ENCODE peak calls at places on chromosome X, in six cellular contexts. C is GM23338, S is K562, E is HepG2, J is GM12878, N is HCT116. I is an unnamed sample. For H4K20me1, the result is how much of the 10 kb centered on the place peaks cover.

GRCh38 chrX:93932471-93933220 is 258.6 kb downstream of the FAM133A start:
- DNase-seq in C (no peak), E (no peak), J (no peak), S (no peak), N (no peak), I (no peak)

GRCh38 chrX:55342533-55343501 is 78.1 kb upstream of the PAGE3 start:
- DNase-seq in J (peak), N (no peak), S (peak), E (peak), C (peak), I (peak)

GRCh38 chrX:101417981-101418841 is 10.2 kb downstream of the HNRNPH2 start:
- DNase-seq in S (no peak), E (no peak), J (no peak), C (peak), N (no peak), I (peak)

GRCh38 chrX:154596290-154596929 is 11.5 kb downstream of the CTAG1A start:
- DNase-seq in S (no peak), E (no peak), J (no peak), N (no peak), C (peak), I (no peak)

GRCh38 chrX:1462596-1463251 is 10.0 kb upstream of the ASMTL start:
- DNase-seq in S (no peak), C (no peak), E (no peak), N (no peak), J (no peak), I (no peak)

GRCh38 chrX:118726887-118727685 is at the start of gene IL13RA1:
- DNase-seq in J (no peak), C (peak), S (peak), E (peak), N (peak), I (peak)

GRCh38 chrX:444305-444704 is 57.6 kb upstream of the PPP2R3B start:
- DNase-seq in S (no peak), C (no peak), E (no peak), N (no peak), J (no peak), I (no peak)

GRCh38 chrX:19156223-19156622 is 34.0 kb upstream of the ADGRG2 start:
- DNase-seq in C (peak), S (no peak), E (no peak), J (no peak), N (no peak), I (no peak)

GRCh38 chrX:109372716-109373115 is 109.2 kb downstream of the GUCY2F start:
- DNase-seq in S (no peak), J (no peak), N (no peak), C (no peak), E (no peak), I (no peak)

GRCh38 chrX:83008415-83008814 is 499.7 kb upstream of the POU3F4 start:
- DNase-seq in C (peak), S (peak), N (no peak), J (no peak), E (no peak), I (no peak)

GRCh38 chrX:41085883-41086626 is 810 bp downstream of the USP9X start:
- DNase-seq in S (peak), C (peak), E (peak), N (no peak), J (no peak), I (peak)

GRCh38 chrX:137479394-137479793 is 86.5 kb upstream of the ZIC3 start:
- DNase-seq in C (no peak), J (no peak), E (no peak), N (no peak), S (no peak), I (peak)

DNA sequence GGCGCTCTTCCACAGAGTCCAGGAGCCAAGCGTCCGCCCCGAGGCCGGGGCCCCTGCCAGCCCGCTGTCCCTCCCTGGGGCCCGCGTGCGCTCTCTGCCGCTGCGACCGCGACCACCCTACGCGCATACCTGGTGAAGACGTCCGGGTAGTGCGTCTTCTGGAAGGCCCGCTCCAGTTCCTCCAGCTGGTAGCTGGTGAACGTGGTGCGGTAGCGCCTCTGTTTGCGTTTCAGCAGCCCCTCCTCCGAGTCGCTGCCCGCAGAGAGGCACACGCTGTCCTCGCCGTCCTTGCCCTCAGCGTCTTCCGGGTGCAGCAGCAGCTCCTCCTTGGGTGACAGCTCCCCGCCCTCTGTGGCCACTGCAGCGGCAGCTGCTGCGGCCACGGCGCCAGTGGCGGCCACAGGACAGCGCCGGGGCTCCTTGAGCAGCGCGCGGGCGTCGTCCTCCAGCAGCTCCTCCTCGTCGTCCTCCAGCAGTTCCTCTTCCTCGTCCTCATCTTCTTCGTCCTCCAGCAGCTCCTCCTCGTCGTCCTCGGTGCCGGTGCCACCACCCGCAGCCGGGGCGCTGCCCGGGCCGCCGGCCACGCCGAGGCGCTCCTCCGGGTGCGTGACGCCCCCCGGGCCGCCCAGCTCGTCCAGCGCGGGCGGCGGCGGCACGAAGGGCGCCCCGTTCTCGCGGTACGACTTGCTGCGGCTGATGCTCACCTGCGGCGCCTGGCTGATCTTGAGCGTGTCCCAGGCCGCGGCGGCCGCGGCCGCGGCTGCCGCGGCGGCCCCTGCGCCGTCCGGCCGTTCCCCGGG is 2.8 kb downstream of the ARX start:
- DNase-seq in S (peak), N (no peak), E (no peak), J (no peak), C (no peak), I (peak)
- TF ChIP-seq REST in S (no peak), N (no peak), E (no peak), J (no peak), C (no peak), I (no peak)

GRCh38 chrX:132041016-132041415 is 17.9 kb downstream of the STK26 start:
- DNase-seq in C (peak), J (no peak), E (no peak), N (no peak), S (no peak), I (no peak)

GRCh38 chrX:132046533-132046932 is 23.4 kb downstream of the STK26 start:
- DNase-seq in E (no peak), N (no peak), C (no peak), S (no peak), J (no peak), I (no peak)

GRCh38 chrX:132044953-132045352 is 21.9 kb downstream of the STK26 start:
- DNase-seq in E (no peak), N (no peak), J (no peak), S (peak), C (no peak), I (no peak)

GRCh38 chrX:132045456-132045855 is 22.4 kb downstream of the STK26 start:
- DNase-seq in N (no peak), S (no peak), C (peak), J (no peak), E (no peak), I (no peak)

GRCh38 chrX:132043977-132044376 is 20.9 kb downstream of the STK26 start:
- DNase-seq in N (no peak), S (no peak), E (no peak), J (no peak), C (no peak), I (no peak)
- H4K20me1 ChIP-seq in N (under half), S (under half), E (under half), J (under half), C (under half), I (under half)

GRCh38 chrX:39728025-39728424 is 369.7 kb downstream of the BCOR start:
- DNase-seq in C (no peak), N (no peak), J (no peak), E (no peak), S (no peak), I (peak)
- TF ChIP-seq REST in C (no peak), N (no peak), J (no peak), E (no peak), S (no peak), I (no peak)

DNA sequence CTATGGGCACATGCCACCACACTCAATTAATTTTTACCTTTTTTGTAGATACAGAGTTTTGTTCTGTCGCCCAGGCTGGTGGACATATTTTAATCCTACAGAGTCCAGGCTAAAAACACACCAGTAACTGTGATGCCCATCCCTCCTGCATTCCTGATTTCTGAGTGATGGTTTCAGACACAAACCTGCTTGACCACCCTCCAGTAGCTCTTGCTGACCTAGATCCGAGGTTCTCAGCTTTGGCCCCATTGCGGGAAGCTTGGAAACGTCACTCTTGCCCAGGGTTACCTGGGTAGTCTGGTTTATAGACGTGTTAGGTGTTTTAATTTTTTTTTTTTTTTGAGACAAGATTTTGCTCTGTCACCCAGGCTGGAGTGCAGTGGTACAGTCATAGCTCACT is 7.5 kb downstream of the CD99 start:
- DNase-seq in E (no peak), N (no peak), C (no peak), S (no peak), J (no peak), I (no peak)
- H4K20me1 ChIP-seq in E (under half), N (under half), C (under half), S (under half), J (under half), I (under half)